ENCODE peak calls at places on chromosomes 1 and 21, in six cellular contexts. R is nephron progenitor cell; O is AG20443; W is stimulated activated CD4-positive, alpha-beta T cell treated with anti-CD3 and anti-CD28 coated beads, TNF-alpha, amount 100 ng/mL, for 1 hour; A is activated T-helper 1 cell treated with anti-CD3 and anti-CD28 coated beads, Interleukin-12 subunit alpha, Interleukin-12 subunit beta, Interleukin-2, Interleukin-4 antibody, amounts not matched to agents 30 ng/mL and 10 ng/mL and 1 ng/mL, durations not matched to agents 14 hours and 24 hours and 36 hours; X is ovary. K is an unnamed sample.

GRCh38 chr1:213669964-213670691 is 317.6 kb upstream of the PROX1 start:
- DNase-seq in A (no peak), X (no peak), R (no peak), W (no peak), O (no peak), K (no peak)

GRCh38 chr1:84145051-84145450 is 980 bp downstream of the PRKACB start:
- DNase-seq in X (no peak), W (no peak), A (no peak), R (no peak), O (no peak), K (no peak)

GRCh38 chr1:115429884-115430283 is 91.8 kb upstream of the NGF start:
- DNase-seq in W (no peak), O (no peak), A (no peak), R (no peak), X (no peak), K (no peak)

GRCh38 chr1:112540395-112540794 is 31.6 kb downstream of the WNT2B start:
- DNase-seq in W (no peak), X (no peak), O (peak), A (no peak), R (no peak), K (peak)

GRCh38 chr21:40146201-40146890 is 279.1 kb downstream of the PCP4 start:
- DNase-seq in O (no peak), R (no peak), A (no peak), X (no peak), W (no peak), K (no peak)

GRCh38 chr1:29812397-29813135 is 576.2 kb downstream of the PTPRU start:
- DNase-seq in W (no peak), X (no peak), A (no peak), R (no peak), O (peak), K (no peak)

GRCh38 chr1:207948536-207949250 is 37.8 kb upstream of the CD34 start:
- DNase-seq in W (no peak), R (no peak), X (no peak), O (no peak), A (no peak), K (no peak)

GRCh38 chr1:24557711-24558121 is 1.8 kb downstream of the NCMAP start:
- DNase-seq in X (no peak), O (no peak), R (no peak), A (no peak), W (no peak), K (no peak)

GRCh38 chr21:41953831-41954653 is at the start of gene C2CD2:
- DNase-seq in X (peak), O (peak), R (peak), A (no peak), W (peak), K (peak)